ENCODE peak calls at places on chromosomes 6 and 20, in five cellular contexts. X is neuronal stem cell, I is H1, N is H9, C is trophoblast cell. H is an unnamed sample.

GRCh38 chr6:31776961-31777666 is at the start of gene VWA7:
- DNase-seq in X (no peak), I (no peak), N (no peak), C (peak), H (peak)

GRCh38 chr6:138162104-138162946 is 586 bp downstream of the ARFGEF3 start:
- DNase-seq in X (no peak), I (no peak), N (peak), C (no peak), H (peak)

GRCh38 chr6:150930816-150931215 is 65.3 kb downstream of the MTHFD1L start:
- DNase-seq in X (no peak), I (no peak), N (no peak), C (peak), H (no peak)

GRCh38 chr20:37223053-37223452 is 38.6 kb downstream of the GHRH start:
- DNase-seq in X (no peak), I (no peak), N (no peak), C (peak), H (peak)

GRCh38 chr20:19802492-19803158 is 44.6 kb downstream of the RIN2 start:
- DNase-seq in X (no peak), I (no peak), N (peak), C (peak), H (peak)

GRCh38 chr6:35298625-35299140 is 1.1 kb downstream of the DEF6 start:
- DNase-seq in X (no peak), I (no peak), N (no peak), C (no peak), H (no peak)

GRCh38 chr6:130575971-130576370 is 210.2 kb downstream of the TMEM200A start:
- DNase-seq in X (no peak), I (no peak), N (no peak), C (no peak), H (no peak)

GRCh38 chr20:19981091-19981490 is 36.1 kb upstream of the NAA20 start:
- DNase-seq in X (no peak), I (no peak), N (no peak), C (no peak), H (peak)

GRCh38 chr6:24458134-24458533 is 31.2 kb downstream of the GPLD1 start:
- DNase-seq in X (no peak), I (no peak), N (no peak), C (no peak), H (no peak)

GRCh38 chr6:28725274-28725809 is 198.4 kb downstream of the TRIM27 start:
- DNase-seq in X (no peak), I (no peak), N (no peak), C (no peak), H (no peak)

GRCh38 chr20:1629321-1629720 is 9.5 kb upstream of the SIRPB1 start:
- DNase-seq in X (no peak), I (no peak), N (no peak), C (no peak), H (no peak)

GRCh38 chr6:37141291-37142046 is 28.5 kb upstream of the PIM1 start:
- DNase-seq in X (peak), I (peak), N (peak), C (peak), H (peak)

GRCh38 chr6:136793348-136793747 is 1.1 kb upstream of the MAP3K5 start:
- DNase-seq in X (no peak), I (no peak), N (no peak), C (no peak), H (no peak)

GRCh38 chr6:47188588-47189021 is 121.1 kb downstream of the TNFRSF21 start:
- DNase-seq in X (no peak), I (peak), N (no peak), C (peak), H (peak)

GRCh38 chr6:46288863-46289262 is 118.1 kb upstream of the ENPP5 start:
- DNase-seq in X (no peak), I (no peak), N (no peak), C (no peak), H (no peak)

GRCh38 chr20:4076671-4077070 is 61.3 kb upstream of the RNF24 start:
- DNase-seq in X (no peak), I (no peak), N (no peak), C (no peak), H (peak)

GRCh38 chr20:45052698-45053440 is 48.1 kb downstream of the KCNS1 start:
- DNase-seq in X (no peak), I (no peak), N (no peak), C (no peak), H (peak)

GRCh38 chr20:18057106-18057993 is at the start of gene OVOL2:
- DNase-seq in X (no peak), I (no peak), N (peak), C (peak), H (no peak)

GRCh38 chr6:125798734-125799510 is 8.2 kb downstream of the NCOA7 start:
- DNase-seq in X (no peak), I (no peak), N (no peak), C (no peak), H (no peak)

GRCh38 chr6:44225579-44226325 is 2.4 kb downstream of the SLC29A1 start:
- DNase-seq in X (no peak), I (no peak), N (no peak), C (no peak), H (no peak)

GRCh38 chr20:47785900-47786762 is 850 bp upstream of the SULF2 start:
- DNase-seq in X (peak), I (no peak), N (peak), C (peak), H (peak)

GRCh38 chr6:158038291-158039177 is 56.9 kb downstream of the SYNJ2 start:
- DNase-seq in X (no peak), I (no peak), N (no peak), C (no peak), H (no peak)

GRCh38 chr20:4951299-4951698 is 50.0 kb downstream of the SLC23A2 start:
- DNase-seq in X (no peak), I (no peak), N (no peak), C (no peak), H (peak)

GRCh38 chr6:163637524-163637923 is 223.0 kb downstream of the QKI start:
- DNase-seq in X (no peak), I (no peak), N (no peak), C (no peak), H (no peak)

GRCh38 chr6:35359744-35360348 is 17.5 kb downstream of the PPARD start:
- DNase-seq in X (no peak), I (no peak), N (no peak), C (peak), H (peak)

GRCh38 chr6:169859978-169860703 is 108.7 kb downstream of the ERMARD start:
- DNase-seq in X (no peak), I (no peak), N (no peak), C (no peak), H (no peak)

GRCh38 chr20:31674895-31675827 is 37.4 kb downstream of the COX4I2 start:
- DNase-seq in X (no peak), I (no peak), N (no peak), C (peak), H (peak)

GRCh38 chr6:142482973-142483372 is 181.2 kb downstream of the ADGRG6 start:
- DNase-seq in X (no peak), I (no peak), N (no peak), C (no peak), H (no peak)

GRCh38 chr6:37354526-37355384 is 972 bp downstream of the RNF8 start:
- DNase-seq in X (peak), I (no peak), N (peak), C (no peak), H (peak)

GRCh38 chr6:24927985-24928735 is 7.6 kb downstream of the RIPOR2 start:
- DNase-seq in X (no peak), I (no peak), N (no peak), C (no peak), H (peak)

GRCh38 chr6:145147559-145147958 is 587.8 kb downstream of the EPM2A start:
- DNase-seq in X (no peak), I (no peak), N (no peak), C (no peak), H (peak)

GRCh38 chr6:45845546-45845945 is 170.1 kb downstream of the CLIC5 start:
- DNase-seq in X (no peak), I (no peak), N (no peak), C (no peak), H (no peak)

GRCh38 chr6:30747300-30747687 is 2.9 kb upstream of the IER3 start:
- DNase-seq in X (no peak), I (no peak), N (no peak), C (no peak), H (peak)

GRCh38 chr6:73233048-73233447 is 7.8 kb upstream of the KHDC1L start:
- DNase-seq in X (no peak), I (no peak), N (no peak), C (no peak), H (no peak)

GRCh38 chr6:135256866-135257265 is 75.8 kb downstream of the MYB start:
- DNase-seq in X (no peak), I (no peak), N (no peak), C (no peak), H (no peak)

GRCh38 chr6:125944434-125944816 is 12.1 kb upstream of the HINT3 start:
- DNase-seq in X (no peak), I (no peak), N (no peak), C (no peak), H (peak)

GRCh38 chr6:163394659-163395058 is 19.9 kb upstream of the QKI start:
- DNase-seq in X (no peak), I (no peak), N (no peak), C (no peak), H (no peak)

GRCh38 chr6:117676577-117677218 is 1.4 kb downstream of the NUS1 start:
- DNase-seq in X (no peak), I (no peak), N (no peak), C (peak), H (peak)

GRCh38 chr20:60761056-60761455 is 491.0 kb upstream of the CDH4 start:
- DNase-seq in X (no peak), I (no peak), N (no peak), C (no peak), H (no peak)
- H2BK12ac ChIP-seq in X (no peak), I (no peak), N (no peak), C (no peak), H (no peak)

DNA sequence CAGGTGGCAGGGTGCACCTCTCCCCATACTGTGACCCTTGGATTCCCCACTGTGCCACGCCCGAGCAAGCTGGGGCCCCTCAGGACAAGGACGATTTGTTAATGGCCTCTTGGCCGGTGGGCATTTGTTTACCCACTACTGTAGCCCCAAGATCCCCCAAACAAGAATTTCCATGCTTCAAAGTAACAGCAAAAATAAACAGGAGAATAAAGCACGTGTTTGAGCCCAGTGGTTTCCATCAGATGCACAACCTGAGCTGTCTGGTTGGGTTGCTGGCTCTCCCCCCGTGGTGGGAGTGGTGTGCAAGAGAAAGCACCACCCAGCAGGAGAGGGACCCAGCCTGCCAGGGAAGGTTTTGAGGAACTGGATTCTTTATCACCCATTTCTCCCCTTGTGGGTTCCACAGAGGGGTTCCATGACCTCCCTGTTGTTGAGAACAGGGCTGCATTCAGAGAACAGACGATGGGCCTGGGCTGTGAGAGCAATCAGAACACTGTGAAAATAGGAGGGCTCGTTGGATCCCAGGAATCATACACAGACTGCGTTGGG is 4.8 kb downstream of the CD93 start:
- DNase-seq in X (no peak), I (no peak), N (no peak), C (no peak), H (no peak)
- H2BK12ac ChIP-seq in X (no peak), I (no peak), N (no peak), C (no peak), H (no peak)

GRCh38 chr20:58174708-58175287 is 53.7 kb downstream of the ANKRD60 start:
- DNase-seq in X (no peak), I (no peak), N (no peak), C (no peak), H (no peak)
- H2BK12ac ChIP-seq in X (no peak), I (peak), N (no peak), C (no peak), H (no peak)

GRCh38 chr6:166745801-166746668 is 119.0 kb upstream of the RPS6KA2 start:
- DNase-seq in X (no peak), I (no peak), N (no peak), C (no peak), H (no peak)
- H2BK12ac ChIP-seq in X (no peak), I (no peak), N (no peak), C (no peak), H (no peak)

DNA sequence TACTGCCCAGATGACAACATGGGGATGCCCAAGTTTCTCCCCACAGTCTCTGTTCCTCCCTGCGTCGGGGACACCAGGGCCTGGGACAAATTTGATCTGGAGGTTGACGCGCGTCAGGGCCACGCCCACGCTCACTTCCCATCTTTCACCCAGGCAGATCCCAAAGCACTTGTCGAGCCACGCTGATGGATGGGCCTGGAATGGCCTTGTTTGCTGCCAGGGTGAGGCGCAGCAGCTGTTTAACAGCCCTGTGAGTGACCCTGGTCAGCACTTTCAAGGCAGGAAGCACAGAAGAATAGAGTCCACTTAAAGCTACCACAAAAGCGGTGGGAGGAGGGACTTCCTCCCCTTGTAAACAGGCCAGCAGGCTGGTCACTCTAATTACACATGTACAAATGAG is 324.7 kb upstream of the JARID2 start:
- DNase-seq in X (no peak), I (no peak), N (peak), C (peak), H (peak)
- H2BK12ac ChIP-seq in X (no peak), I (no peak), N (no peak), C (no peak), H (no peak)

GRCh38 chr6:22095886-22096285 is 200.9 kb downstream of the PRL start:
- DNase-seq in X (no peak), I (no peak), N (no peak), C (no peak), H (peak)
- H2BK12ac ChIP-seq in X (no peak), I (no peak), N (no peak), C (no peak), H (no peak)

GRCh38 chr6:53646606-53647005 is 18.9 kb downstream of the KLHL31 start:
- DNase-seq in X (no peak), I (no peak), N (no peak), C (no peak), H (no peak)

GRCh38 chr6:53640361-53640760 is 25.2 kb downstream of the KLHL31 start:
- DNase-seq in X (no peak), I (no peak), N (no peak), C (peak), H (no peak)

GRCh38 chr6:53641348-53641747 is 24.2 kb downstream of the KLHL31 start:
- DNase-seq in X (no peak), I (no peak), N (no peak), C (no peak), H (no peak)

GRCh38 chr6:53645850-53646249 is 19.7 kb downstream of the KLHL31 start:
- DNase-seq in X (no peak), I (no peak), N (no peak), C (no peak), H (no peak)

GRCh38 chr6:53643481-53643965 is 22.0 kb downstream of the KLHL31 start:
- DNase-seq in X (no peak), I (no peak), N (no peak), C (no peak), H (peak)
- H2BK12ac ChIP-seq in X (no peak), I (no peak), N (no peak), C (no peak), H (no peak)

DNA sequence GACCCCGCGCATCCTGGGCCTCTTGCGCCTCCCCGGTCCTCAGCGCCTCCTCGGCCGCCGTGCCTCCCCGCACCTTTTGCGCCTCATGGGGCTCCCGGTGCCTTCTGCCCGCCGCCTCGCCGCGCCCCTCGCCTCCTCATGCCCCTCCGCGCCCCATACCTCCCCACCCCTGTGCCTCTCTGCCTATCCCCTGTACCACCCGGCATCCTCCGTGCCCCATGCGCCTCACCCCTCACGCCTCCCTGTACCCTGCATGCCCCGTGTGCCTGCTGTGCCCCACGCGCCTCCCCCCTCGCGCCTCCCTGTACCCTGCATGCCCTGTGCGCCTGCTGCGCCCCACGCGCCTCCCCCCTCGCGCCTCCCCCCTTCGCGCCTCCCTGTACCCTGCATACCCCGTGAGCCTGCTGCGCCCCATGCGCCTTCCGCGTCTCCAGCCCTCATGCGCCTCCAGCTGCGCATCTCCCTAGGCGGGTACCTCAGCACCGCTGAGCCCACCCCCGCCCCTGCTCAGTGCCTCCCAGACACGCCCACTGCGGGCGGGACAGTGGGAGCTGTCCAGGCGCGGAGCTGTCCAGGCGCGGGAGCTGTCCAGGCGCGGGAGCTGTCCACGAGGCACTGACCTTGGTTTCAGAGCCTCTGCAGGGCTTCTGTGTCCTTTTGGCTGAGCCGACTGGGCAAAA is 37.1 kb downstream of the IGF2R start:
- DNase-seq in X (no peak), I (no peak), N (no peak), C (no peak), H (no peak)
- H2BK12ac ChIP-seq in X (no peak), I (no peak), N (no peak), C (no peak), H (no peak)

DNA sequence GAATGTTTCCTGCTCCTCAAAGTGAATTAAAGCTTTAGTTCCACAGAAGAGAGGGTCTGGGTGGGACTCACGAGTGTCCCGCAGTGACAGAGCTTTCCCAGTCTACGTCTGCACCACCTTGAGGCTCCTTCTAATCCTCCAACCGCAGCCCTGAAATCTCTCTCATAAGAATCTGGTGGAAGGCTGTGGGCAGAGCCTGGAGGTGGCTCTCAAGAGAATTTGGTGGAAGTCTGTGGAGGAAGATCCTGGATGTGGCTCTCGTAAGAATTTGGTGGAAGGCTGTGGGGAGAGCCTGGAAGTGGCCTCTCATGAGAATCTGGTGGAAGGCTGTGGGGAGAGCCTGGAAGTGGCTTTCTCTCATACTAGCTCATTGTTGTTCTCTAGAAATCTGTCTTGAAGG is 13.8 kb upstream of the DUSP22 start:
- DNase-seq in X (no peak), I (no peak), N (no peak), C (no peak), H (no peak)
- H2BK12ac ChIP-seq in X (no peak), I (no peak), N (no peak), C (no peak), H (no peak)

DNA sequence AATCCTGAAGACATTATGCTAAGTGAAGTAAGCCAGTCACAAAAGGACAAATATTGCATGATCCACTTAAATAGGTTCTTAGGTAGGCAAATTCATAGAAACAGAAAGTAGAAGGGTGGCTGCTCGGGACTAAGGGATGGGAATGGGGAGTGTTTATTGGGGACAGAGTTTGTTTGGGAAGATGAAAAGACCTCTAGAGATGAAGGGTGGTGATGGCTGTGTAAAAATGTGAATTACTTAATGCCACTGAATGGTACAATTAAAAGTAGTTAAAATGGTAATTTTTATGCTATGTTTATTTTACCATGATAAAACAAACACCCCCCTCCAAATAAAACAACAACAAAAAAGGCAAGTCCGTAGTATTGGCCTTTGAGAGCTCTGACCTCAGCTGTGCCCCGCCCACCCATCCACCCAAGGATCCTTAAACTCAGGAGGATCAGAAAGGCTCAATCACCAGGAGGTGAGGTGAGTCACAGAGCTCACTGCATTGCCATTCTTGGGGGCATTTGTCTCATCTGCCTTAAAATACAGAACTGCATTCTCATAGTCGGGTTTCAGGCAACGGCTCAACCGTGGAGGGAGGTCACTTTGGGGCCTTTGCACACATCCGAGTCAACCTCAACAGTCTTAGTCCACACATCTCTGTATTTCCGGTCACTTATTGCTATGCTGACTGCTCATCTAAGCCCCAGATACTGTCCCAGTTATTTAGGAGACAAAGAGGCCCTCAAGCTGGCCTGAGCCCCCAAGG is 96.7 kb downstream of the SLC22A23 start:
- DNase-seq in X (no peak), I (no peak), N (no peak), C (no peak), H (no peak)
- H2BK12ac ChIP-seq in X (no peak), I (no peak), N (no peak), C (no peak), H (no peak)